ENCODE peak calls at places on chromosome 11, in eight cellular contexts. One of them, this sample, is unnamed.

GRCh38 chr11:2789791-2790580 is 90.2 kb upstream of the KCNQ1OT1 start:
- DNase-seq in LHCN-M2: no peak
- DNase-seq in activated naive CD4-positive, alpha-beta T cell: no peak
- DNase-seq in AG04450: no peak
- DNase-seq in sigmoid colon: peak; percentile 55
- DNase-seq in BE2C: no peak
- DNase-seq in foreskin fibroblast: no peak
- DNase-seq in activated CD4-positive, CD25-positive, alpha-beta regulatory T cell treated with anti-CD3 and anti-CD28 coated beads, Interleukin-2, amount 50 U/mL, for 16 hours: no peak
- DNase-seq in this sample: no peak

GRCh38 chr11:95788921-95789505 is 569 bp downstream of the FAM76B start:
- DNase-seq in LHCN-M2: peak; percentile 43
- DNase-seq in activated naive CD4-positive, alpha-beta T cell: no peak
- DNase-seq in AG04450: no peak
- DNase-seq in sigmoid colon: no peak
- DNase-seq in BE2C: peak; percentile 62
- DNase-seq in foreskin fibroblast: peak; percentile 30
- DNase-seq in activated CD4-positive, CD25-positive, alpha-beta regulatory T cell treated with anti-CD3 and anti-CD28 coated beads, Interleukin-2, amount 50 U/mL, for 16 hours: peak; percentile 3
- DNase-seq in this sample: peak; percentile 38

GRCh38 chr11:69801513-69802335 is 17.5 kb downstream of the FGF3 start:
- DNase-seq in LHCN-M2: no peak
- DNase-seq in activated naive CD4-positive, alpha-beta T cell: no peak
- DNase-seq in AG04450: no peak
- DNase-seq in sigmoid colon: no peak
- DNase-seq in BE2C: peak; percentile 63
- DNase-seq in foreskin fibroblast: no peak
- DNase-seq in activated CD4-positive, CD25-positive, alpha-beta regulatory T cell treated with anti-CD3 and anti-CD28 coated beads, Interleukin-2, amount 50 U/mL, for 16 hours: no peak
- DNase-seq in this sample: no peak

GRCh38 chr11:26901162-26901561 is 92.8 kb upstream of the FIBIN start:
- DNase-seq in LHCN-M2: no peak
- DNase-seq in activated naive CD4-positive, alpha-beta T cell: no peak
- DNase-seq in AG04450: no peak
- DNase-seq in sigmoid colon: peak; percentile 67
- DNase-seq in BE2C: no peak
- DNase-seq in foreskin fibroblast: no peak
- DNase-seq in activated CD4-positive, CD25-positive, alpha-beta regulatory T cell treated with anti-CD3 and anti-CD28 coated beads, Interleukin-2, amount 50 U/mL, for 16 hours: no peak
- DNase-seq in this sample: no peak

GRCh38 chr11:64150481-64151239 is 15.3 kb downstream of the MACROD1 start:
- DNase-seq in LHCN-M2: no peak
- DNase-seq in activated naive CD4-positive, alpha-beta T cell: no peak
- DNase-seq in AG04450: no peak
- DNase-seq in sigmoid colon: no peak
- DNase-seq in BE2C: peak; percentile 37
- DNase-seq in foreskin fibroblast: no peak
- DNase-seq in activated CD4-positive, CD25-positive, alpha-beta regulatory T cell treated with anti-CD3 and anti-CD28 coated beads, Interleukin-2, amount 50 U/mL, for 16 hours: no peak
- DNase-seq in this sample: no peak

GRCh38 chr11:11311169-11311568 is 41.9 kb downstream of the CSNK2A3 start:
- DNase-seq in LHCN-M2: no peak
- DNase-seq in activated naive CD4-positive, alpha-beta T cell: no peak
- DNase-seq in AG04450: no peak
- DNase-seq in sigmoid colon: no peak
- DNase-seq in BE2C: no peak
- DNase-seq in foreskin fibroblast: no peak
- DNase-seq in activated CD4-positive, CD25-positive, alpha-beta regulatory T cell treated with anti-CD3 and anti-CD28 coated beads, Interleukin-2, amount 50 U/mL, for 16 hours: no peak
- DNase-seq in this sample: no peak

GRCh38 chr11:13291794-13292193 is 14.2 kb downstream of the BMAL1 start:
- DNase-seq in LHCN-M2: no peak
- DNase-seq in activated naive CD4-positive, alpha-beta T cell: no peak
- DNase-seq in AG04450: no peak
- DNase-seq in sigmoid colon: no peak
- DNase-seq in BE2C: no peak
- DNase-seq in foreskin fibroblast: no peak
- DNase-seq in activated CD4-positive, CD25-positive, alpha-beta regulatory T cell treated with anti-CD3 and anti-CD28 coated beads, Interleukin-2, amount 50 U/mL, for 16 hours: no peak
- DNase-seq in this sample: no peak

GRCh38 chr11:36928621-36929020 is 330.6 kb upstream of the RAG2 start:
- DNase-seq in LHCN-M2: no peak
- DNase-seq in activated naive CD4-positive, alpha-beta T cell: no peak
- DNase-seq in AG04450: no peak
- DNase-seq in sigmoid colon: no peak
- DNase-seq in BE2C: no peak
- DNase-seq in foreskin fibroblast: no peak
- DNase-seq in activated CD4-positive, CD25-positive, alpha-beta regulatory T cell treated with anti-CD3 and anti-CD28 coated beads, Interleukin-2, amount 50 U/mL, for 16 hours: no peak
- DNase-seq in this sample: no peak

GRCh38 chr11:103959279-103959930 is 77.0 kb upstream of the DDI1 start:
- DNase-seq in LHCN-M2: no peak
- DNase-seq in activated naive CD4-positive, alpha-beta T cell: no peak
- DNase-seq in AG04450: no peak
- DNase-seq in sigmoid colon: no peak
- DNase-seq in BE2C: no peak
- DNase-seq in foreskin fibroblast: peak; percentile 45
- DNase-seq in activated CD4-positive, CD25-positive, alpha-beta regulatory T cell treated with anti-CD3 and anti-CD28 coated beads, Interleukin-2, amount 50 U/mL, for 16 hours: no peak
- DNase-seq in this sample: peak; percentile 24

GRCh38 chr11:109783842-109784241 is 309.4 kb upstream of the ZC3H12C start:
- DNase-seq in LHCN-M2: no peak
- DNase-seq in activated naive CD4-positive, alpha-beta T cell: no peak
- DNase-seq in AG04450: no peak
- DNase-seq in sigmoid colon: no peak
- DNase-seq in BE2C: no peak
- DNase-seq in foreskin fibroblast: no peak
- DNase-seq in activated CD4-positive, CD25-positive, alpha-beta regulatory T cell treated with anti-CD3 and anti-CD28 coated beads, Interleukin-2, amount 50 U/mL, for 16 hours: no peak
- DNase-seq in this sample: no peak

GRCh38 chr11:129192150-129192549 is at the start of gene ARHGAP32:
- DNase-seq in LHCN-M2: no peak
- DNase-seq in activated naive CD4-positive, alpha-beta T cell: no peak
- DNase-seq in AG04450: no peak
- DNase-seq in sigmoid colon: no peak
- DNase-seq in BE2C: no peak
- DNase-seq in foreskin fibroblast: no peak
- DNase-seq in activated CD4-positive, CD25-positive, alpha-beta regulatory T cell treated with anti-CD3 and anti-CD28 coated beads, Interleukin-2, amount 50 U/mL, for 16 hours: no peak
- DNase-seq in this sample: no peak

GRCh38 chr11:75603791-75604736 is 42.0 kb downstream of the SERPINH1 start:
- DNase-seq in LHCN-M2: peak; percentile 77
- DNase-seq in activated naive CD4-positive, alpha-beta T cell: no peak
- DNase-seq in AG04450: peak; percentile 74
- DNase-seq in sigmoid colon: no peak
- DNase-seq in BE2C: no peak
- DNase-seq in foreskin fibroblast: peak; percentile 92
- DNase-seq in activated CD4-positive, CD25-positive, alpha-beta regulatory T cell treated with anti-CD3 and anti-CD28 coated beads, Interleukin-2, amount 50 U/mL, for 16 hours: no peak
- DNase-seq in this sample: peak; percentile 87

GRCh38 chr11:72969894-72970335 is 155.7 kb downstream of the ATG16L2 start:
- DNase-seq in LHCN-M2: peak; percentile 87
- DNase-seq in activated naive CD4-positive, alpha-beta T cell: no peak
- DNase-seq in AG04450: no peak
- DNase-seq in sigmoid colon: no peak
- DNase-seq in BE2C: no peak
- DNase-seq in foreskin fibroblast: peak; percentile 71
- DNase-seq in activated CD4-positive, CD25-positive, alpha-beta regulatory T cell treated with anti-CD3 and anti-CD28 coated beads, Interleukin-2, amount 50 U/mL, for 16 hours: no peak
- DNase-seq in this sample: peak; percentile 50

GRCh38 chr11:116263020-116263419 is 509.8 kb downstream of the BUD13 start:
- DNase-seq in LHCN-M2: no peak
- DNase-seq in activated naive CD4-positive, alpha-beta T cell: no peak
- DNase-seq in AG04450: no peak
- DNase-seq in sigmoid colon: no peak
- DNase-seq in BE2C: no peak
- DNase-seq in foreskin fibroblast: no peak
- DNase-seq in activated CD4-positive, CD25-positive, alpha-beta regulatory T cell treated with anti-CD3 and anti-CD28 coated beads, Interleukin-2, amount 50 U/mL, for 16 hours: no peak
- DNase-seq in this sample: no peak

GRCh38 chr11:94910779-94911178 is 62.6 kb downstream of the CWC15 start:
- DNase-seq in LHCN-M2: no peak
- DNase-seq in activated naive CD4-positive, alpha-beta T cell: no peak
- DNase-seq in AG04450: peak; percentile 61
- DNase-seq in sigmoid colon: no peak
- DNase-seq in BE2C: no peak
- DNase-seq in foreskin fibroblast: peak; percentile 72
- DNase-seq in activated CD4-positive, CD25-positive, alpha-beta regulatory T cell treated with anti-CD3 and anti-CD28 coated beads, Interleukin-2, amount 50 U/mL, for 16 hours: no peak
- DNase-seq in this sample: peak; percentile 80

GRCh38 chr11:64924910-64925284 is 408 bp downstream of the PPP2R5B start:
- DNase-seq in LHCN-M2: no peak
- DNase-seq in activated naive CD4-positive, alpha-beta T cell: no peak
- DNase-seq in AG04450: no peak
- DNase-seq in sigmoid colon: peak; percentile 76
- DNase-seq in BE2C: no peak
- DNase-seq in foreskin fibroblast: no peak
- DNase-seq in activated CD4-positive, CD25-positive, alpha-beta regulatory T cell treated with anti-CD3 and anti-CD28 coated beads, Interleukin-2, amount 50 U/mL, for 16 hours: no peak
- DNase-seq in this sample: peak; percentile 38

GRCh38 chr11:32259641-32260081 is 168.8 kb downstream of the RCN1 start:
- DNase-seq in LHCN-M2: peak; percentile 48
- DNase-seq in activated naive CD4-positive, alpha-beta T cell: no peak
- DNase-seq in AG04450: peak; percentile 80
- DNase-seq in sigmoid colon: no peak
- DNase-seq in BE2C: no peak
- DNase-seq in foreskin fibroblast: no peak
- DNase-seq in activated CD4-positive, CD25-positive, alpha-beta regulatory T cell treated with anti-CD3 and anti-CD28 coated beads, Interleukin-2, amount 50 U/mL, for 16 hours: no peak
- DNase-seq in this sample: no peak

GRCh38 chr11:103928040-103928555 is 108.3 kb upstream of the DDI1 start:
- DNase-seq in LHCN-M2: no peak
- DNase-seq in activated naive CD4-positive, alpha-beta T cell: no peak
- DNase-seq in AG04450: no peak
- DNase-seq in sigmoid colon: no peak
- DNase-seq in BE2C: no peak
- DNase-seq in foreskin fibroblast: no peak
- DNase-seq in activated CD4-positive, CD25-positive, alpha-beta regulatory T cell treated with anti-CD3 and anti-CD28 coated beads, Interleukin-2, amount 50 U/mL, for 16 hours: no peak
- DNase-seq in this sample: no peak

GRCh38 chr11:96607890-96608558 is 218.2 kb downstream of the JRKL start:
- DNase-seq in LHCN-M2: no peak
- DNase-seq in activated naive CD4-positive, alpha-beta T cell: no peak
- DNase-seq in AG04450: no peak
- DNase-seq in sigmoid colon: no peak
- DNase-seq in BE2C: no peak
- DNase-seq in foreskin fibroblast: no peak
- DNase-seq in activated CD4-positive, CD25-positive, alpha-beta regulatory T cell treated with anti-CD3 and anti-CD28 coated beads, Interleukin-2, amount 50 U/mL, for 16 hours: no peak
- DNase-seq in this sample: no peak

This sample was measured in AG08395.